ENCODE peak calls at places on chromosomes 5 and 9, in seven cellular contexts. C is aorta, F is neural crest cell, J is colonic mucosa, D is astrocyte of the spinal cord, R is Panc1, P is astrocyte. W is an unnamed sample.

GRCh38 chr5:115069087-115069968 is 100.4 kb downstream of the TRIM36 start:
- DNase-seq in C (no peak), F (peak; percentile 39), J (peak; percentile 19), D (peak; percentile 51), R (no peak), P (peak; percentile 33), W (peak; percentile 8)

GRCh38 chr9:94867842-94868312 is 141.4 kb downstream of the AOPEP start:
- DNase-seq in C (no peak), F (no peak), J (no peak), D (peak; percentile 96), R (no peak), P (peak; percentile 97), W (no peak)

GRCh38 chr5:127307868-127308267 is 17.3 kb downstream of the MEGF10 start:
- DNase-seq in C (no peak), F (no peak), J (no peak), D (no peak), R (no peak), P (no peak), W (no peak)

GRCh38 chr5:3394046-3394597 is 201.5 kb upstream of the IRX1 start:
- DNase-seq in C (no peak), F (no peak), J (no peak), D (no peak), R (no peak), P (no peak), W (no peak)

GRCh38 chr5:147560982-147561381 is 51.1 kb upstream of the DPYSL3 start:
- DNase-seq in C (no peak), F (no peak), J (no peak), D (peak; percentile 20), R (no peak), P (peak; percentile 17), W (no peak)

GRCh38 chr5:168260353-168261211 is 30.9 kb upstream of the WWC1 start:
- DNase-seq in C (no peak), F (no peak), J (peak; percentile 44), D (no peak), R (no peak), P (no peak), W (peak; percentile 20)

GRCh38 chr5:78518365-78519197 is 130.0 kb downstream of the LHFPL2 start:
- DNase-seq in C (peak; percentile 88), F (no peak), J (no peak), D (peak; percentile 91), R (no peak), P (peak; percentile 93), W (peak; percentile 71)

GRCh38 chr5:16819522-16820167 is 116.4 kb downstream of the MYO10 start:
- DNase-seq in C (no peak), F (no peak), J (no peak), D (peak; percentile 63), R (no peak), P (peak; percentile 76), W (no peak)

GRCh38 chr5:87541033-87541432 is 128.3 kb upstream of the CCNH start:
- DNase-seq in C (no peak), F (no peak), J (peak; percentile 55), D (peak; percentile 81), R (no peak), P (peak; percentile 87), W (peak; percentile 36)

GRCh38 chr9:22037954-22038690 is 29.0 kb upstream of the CDKN2B start:
- DNase-seq in C (no peak), F (no peak), J (no peak), D (peak; percentile 59), R (no peak), P (no peak), W (no peak)

GRCh38 chr9:85586684-85587083 is 155.1 kb downstream of the AGTPBP1 start:
- DNase-seq in C (no peak), F (no peak), J (no peak), D (no peak), R (no peak), P (no peak), W (no peak)

GRCh38 chr5:121988443-121988842 is 26.7 kb downstream of the SRFBP1 start:
- DNase-seq in C (no peak), F (no peak), J (no peak), D (no peak), R (no peak), P (no peak), W (no peak)

GRCh38 chr5:32173394-32174010 is 617 bp downstream of the GOLPH3 start:
- DNase-seq in C (no peak), F (peak; percentile 12), J (peak; percentile 71), D (no peak), R (no peak), P (no peak), W (peak; percentile 76)

GRCh38 chr9:135885100-135885853 is 22.1 kb downstream of the CAMSAP1 start:
- DNase-seq in C (no peak), F (no peak), J (no peak), D (no peak), R (no peak), P (peak; percentile 65), W (no peak)

GRCh38 chr9:120971938-120972337 is 45.3 kb upstream of the TRAF1 start:
- DNase-seq in C (no peak), F (no peak), J (no peak), D (no peak), R (no peak), P (no peak), W (no peak)

GRCh38 chr5:59483971-59484472 is 409.5 kb downstream of the PDE4D start:
- DNase-seq in C (no peak), F (no peak), J (no peak), D (peak; percentile 41), R (no peak), P (peak; percentile 83), W (no peak)

GRCh38 chr9:98121096-98121495 is 2.1 kb upstream of the TRIM14 start:
- DNase-seq in C (no peak), F (no peak), J (peak; percentile 80), D (no peak), R (no peak), P (no peak), W (peak; percentile 68)

GRCh38 chr5:56757077-56757476 is 58.3 kb upstream of the MAP3K1 start:
- DNase-seq in C (no peak), F (no peak), J (no peak), D (no peak), R (no peak), P (no peak), W (no peak)

GRCh38 chr5:73902327-73903051 is 276.5 kb downstream of the ARHGEF28 start:
- DNase-seq in C (no peak), F (peak; percentile 30), J (no peak), D (peak; percentile 69), R (peak; percentile 25), P (peak; percentile 42), W (no peak)

W was measured in transverse colon.